ENCODE peak calls at places on chromosome 18, in five cellular contexts. O, X, I, G and J are unnamed samples.

GRCh38 chr18:44536619-44537018 is 144.1 kb upstream of the SETBP1 start:
- DNase-seq in O (no peak), X (no peak), I (no peak), G (no peak), J (no peak)

GRCh38 chr18:13916559-13916958 is 1.2 kb upstream of the MC2R start:
- DNase-seq in O (no peak), X (no peak), I (no peak), G (no peak), J (no peak)

GRCh38 chr18:72174972-72175649 is 369.0 kb downstream of the CBLN2 start:
- DNase-seq in O (no peak), X (no peak), I (no peak), G (no peak), J (no peak)

GRCh38 chr18:10020176-10020575 is 106.4 kb downstream of the VAPA start:
- DNase-seq in O (no peak), X (no peak), I (no peak), G (no peak), J (no peak)

GRCh38 chr18:12946549-12947354 is 1.1 kb upstream of the SEH1L start:
- DNase-seq in O (peak; percentile 47), X (peak; percentile 85), I (peak; percentile 58), G (no peak), J (no peak)

GRCh38 chr18:32067375-32068167 is 24.1 kb upstream of the RNF138 start:
- DNase-seq in O (no peak), X (no peak), I (no peak), G (no peak), J (no peak)

GRCh38 chr18:22703883-22704626 is 229.1 kb upstream of the RBBP8 start:
- DNase-seq in O (no peak), X (peak; percentile 44), I (peak; percentile 60), G (no peak), J (peak; percentile 75)

GRCh38 chr18:62715439-62715792 is at the start of gene PHLPP1:
- DNase-seq in O (no peak), X (no peak), I (no peak), G (no peak), J (no peak)

GRCh38 chr18:63953811-63954210 is 4.7 kb downstream of the HMSD start:
- DNase-seq in O (no peak), X (no peak), I (no peak), G (no peak), J (no peak)

GRCh38 chr18:33572022-33572421 is 6.0 kb upstream of the ASXL3 start:
- DNase-seq in O (no peak), X (no peak), I (no peak), G (no peak), J (no peak)

GRCh38 chr18:37529863-37530262 is 35.7 kb downstream of the CELF4 start:
- DNase-seq in O (no peak), X (no peak), I (no peak), G (no peak), J (peak; percentile 57)

GRCh38 chr18:38611036-38611964 is 1045.7 kb upstream of the CELF4 start:
- DNase-seq in O (no peak), X (no peak), I (no peak), G (no peak), J (peak; percentile 4)

GRCh38 chr18:8279348-8279747 is 329.9 kb upstream of the RAB12 start:
- DNase-seq in O (no peak), X (no peak), I (no peak), G (no peak), J (no peak)

GRCh38 chr18:31610841-31611240 is 19.2 kb downstream of the TTR start:
- DNase-seq in O (peak; percentile 63), X (no peak), I (peak; percentile 6), G (no peak), J (no peak)

GRCh38 chr18:51561821-51562220 is 364.3 kb upstream of the MEX3C start:
- DNase-seq in O (no peak), X (no peak), I (peak; percentile 13), G (no peak), J (no peak)

GRCh38 chr18:9796933-9797549 is 88.7 kb upstream of the TXNDC2 start:
- DNase-seq in O (no peak), X (no peak), I (no peak), G (no peak), J (no peak)

GRCh38 chr18:21489119-21489750 is 111.3 kb downstream of the ESCO1 start:
- DNase-seq in O (peak; percentile 60), X (peak; percentile 33), I (peak; percentile 60), G (no peak), J (peak; percentile 74)

GRCh38 chr18:79791141-79791972 is 6.4 kb upstream of the KCNG2 start:
- DNase-seq in O (no peak), X (peak; percentile 87), I (peak; percentile 40), G (no peak), J (no peak)

GRCh38 chr18:32383040-32383819 is 87.5 kb downstream of the GAREM1 start:
- DNase-seq in O (no peak), X (peak; percentile 19), I (peak; percentile 79), G (no peak), J (no peak)

GRCh38 chr18:2050702-2051201 is 520.6 kb downstream of the METTL4 start:
- DNase-seq in O (no peak), X (no peak), I (no peak), G (no peak), J (no peak)

GRCh38 chr18:54150226-54150625 is 74.2 kb downstream of the MBD2 start:
- DNase-seq in O (peak; percentile 43), X (no peak), I (no peak), G (no peak), J (no peak)

GRCh38 chr18:76386886-76387285 is 108.2 kb downstream of the ZNF516 start:
- DNase-seq in O (no peak), X (no peak), I (no peak), G (no peak), J (no peak)
- TF ChIP-seq CTCF in O (no peak), X (no peak), I (no peak), G (no peak), J (no peak)

DNA sequence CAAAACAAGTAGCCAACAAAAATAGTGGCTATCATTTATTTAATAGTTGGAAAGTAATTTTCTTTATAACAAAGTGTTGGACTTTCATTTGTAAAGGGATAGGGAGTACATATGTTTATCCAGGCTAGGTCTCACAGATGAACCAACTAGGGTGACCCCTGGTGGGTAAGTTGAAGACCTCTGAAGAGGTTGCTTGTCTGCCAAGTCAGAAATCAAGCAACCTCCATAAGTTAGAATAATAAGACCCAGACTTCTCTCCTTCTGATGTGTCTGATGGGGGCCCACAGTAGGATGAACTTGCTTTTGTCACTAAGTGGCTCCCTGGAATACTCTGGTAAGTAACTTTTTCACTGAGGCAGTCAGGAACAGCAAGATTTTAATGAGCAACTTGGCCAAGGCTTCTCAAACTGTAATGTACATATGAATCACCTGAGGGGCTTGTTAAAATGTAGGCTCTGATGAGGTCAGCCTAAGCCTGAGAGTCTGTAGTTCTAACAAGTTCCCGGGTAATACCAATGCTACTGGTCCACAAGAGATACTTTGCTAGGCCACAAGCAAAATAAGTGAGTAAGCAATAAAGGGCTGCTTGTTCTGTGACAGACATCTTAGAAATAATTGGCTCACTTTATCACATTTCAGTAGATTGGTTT is 319.6 kb downstream of the PIK3C3 start:
- DNase-seq in O (no peak), X (peak; percentile 11), I (peak; percentile 34), G (no peak), J (peak; percentile 25)
- TF ChIP-seq CTCF in O (no peak), X (peak; percentile 68), I (no peak), G (no peak), J (peak; percentile 7)

DNA sequence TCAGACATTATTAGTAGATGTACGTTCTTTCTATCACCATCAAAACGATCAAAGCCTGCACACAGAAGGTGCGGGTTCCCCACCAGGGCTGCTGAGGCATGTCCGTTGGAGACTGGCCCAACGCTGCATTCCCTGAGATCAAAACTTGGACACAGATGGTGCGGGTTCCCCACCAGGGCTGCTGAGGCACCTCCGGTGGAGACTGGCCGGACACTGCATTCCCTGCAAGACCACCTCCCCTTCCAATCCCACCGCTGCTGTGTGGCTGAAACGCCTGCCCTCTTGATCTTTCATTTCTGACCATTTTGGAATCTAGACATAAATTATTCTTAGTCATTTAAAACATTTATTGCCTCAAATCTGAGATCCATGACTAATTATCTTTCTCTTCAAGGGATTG is 254.2 kb upstream of the SALL3 start:
- DNase-seq in O (no peak), X (no peak), I (no peak), G (no peak), J (no peak)
- TF ChIP-seq CTCF in O (no peak), X (no peak), I (no peak), G (no peak), J (no peak)

DNA sequence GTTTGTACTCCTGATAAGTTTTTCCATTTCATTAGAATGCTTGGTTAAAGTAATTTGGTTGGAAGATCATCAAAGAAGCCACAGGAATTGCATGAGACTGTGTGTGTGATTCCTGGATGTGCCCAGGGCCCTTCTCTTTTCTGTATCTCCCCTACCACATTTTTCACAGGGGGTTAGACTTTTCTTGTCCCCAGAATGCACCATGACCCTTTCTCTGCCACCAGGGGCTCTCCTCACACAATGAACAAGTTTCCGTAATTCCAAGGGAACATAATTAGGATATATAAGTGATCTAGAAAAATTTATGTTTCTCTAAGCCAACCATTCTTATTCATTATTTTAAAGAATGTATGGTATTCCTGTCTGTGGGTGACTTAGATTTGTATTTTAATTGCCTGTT is 291.8 kb downstream of the NEDD4L start:
- DNase-seq in O (no peak), X (no peak), I (no peak), G (no peak), J (no peak)
- TF ChIP-seq CTCF in O (no peak), X (peak; percentile 59), I (no peak), G (no peak), J (no peak)